ENCODE peak calls at places on chromosomes 13 and 19, in six cellular contexts. T is CD4-positive, alpha-beta memory T cell; J is effector memory CD4-positive, alpha-beta T cell; G is CD8-positive, alpha-beta memory T cell; K is brain microvascular endothelial cell; C is OCI-LY7. Z is an unnamed sample.

GRCh38 chr19:42153606-42154405 is 21.6 kb upstream of the POU2F2 start:
- DNase-seq in T (no peak), C (no peak), K (no peak), G (no peak), J (no peak), Z (no peak)

GRCh38 chr13:112244061-112244460 is 132.1 kb upstream of the SPACA7 start:
- DNase-seq in K (no peak), J (no peak), T (no peak), G (no peak), C (no peak), Z (no peak)

GRCh38 chr13:51501592-51502205 is 48.9 kb upstream of the INTS6 start:
- DNase-seq in G (no peak), K (no peak), T (no peak), C (no peak), J (no peak), Z (no peak)

GRCh38 chr19:32208060-32208459 is 137.3 kb upstream of the ZNF507 start:
- DNase-seq in K (no peak), G (no peak), T (no peak), C (no peak), J (no peak), Z (no peak)

GRCh38 chr19:295687-296370 is 4.6 kb upstream of the PLPP2 start:
- DNase-seq in J (no peak), T (no peak), G (no peak), C (no peak), K (no peak), Z (no peak)

GRCh38 chr19:13347351-13347750 is 158.9 kb downstream of the CACNA1A start:
- DNase-seq in G (no peak), C (no peak), T (no peak), K (no peak), J (no peak), Z (no peak)

GRCh38 chr13:95087746-95088305 is 213.4 kb downstream of the ABCC4 start:
- DNase-seq in J (no peak), G (no peak), T (no peak), K (peak; percentile 43), C (no peak), Z (no peak)

GRCh38 chr19:11237321-11237720 is 2.1 kb upstream of the ANGPTL8 start:
- DNase-seq in K (no peak), C (no peak), J (no peak), G (no peak), T (no peak), Z (no peak)

GRCh38 chr19:4976412-4977298 is 7.7 kb downstream of the KDM4B start:
- DNase-seq in T (no peak), G (no peak), C (no peak), J (no peak), K (no peak), Z (no peak)

GRCh38 chr13:22108283-22108897 is 437.5 kb downstream of the FGF9 start:
- DNase-seq in K (no peak), J (no peak), G (no peak), T (no peak), C (no peak), Z (no peak)

GRCh38 chr13:67048084-67048792 is 181.9 kb downstream of the PCDH9 start:
- DNase-seq in J (no peak), T (no peak), K (peak; percentile 93), C (peak; percentile 27), G (no peak), Z (no peak)

GRCh38 chr13:85441364-85441763 is 357.9 kb downstream of the SLITRK6 start:
- DNase-seq in T (no peak), J (no peak), G (no peak), K (no peak), C (no peak), Z (no peak)

GRCh38 chr13:24995225-24995804 is 100.6 kb upstream of the PABPC3 start:
- DNase-seq in K (peak; percentile 86), J (peak; percentile 32), G (peak; percentile 27), T (peak; percentile 63), C (peak; percentile 84), Z (peak; percentile 58)

GRCh38 chr13:90564096-90564495 is 783.4 kb upstream of the MIR17HG start:
- DNase-seq in T (no peak), G (no peak), K (no peak), C (no peak), J (no peak), Z (no peak)

GRCh38 chr19:29587518-29587986 is 18.5 kb upstream of the POP4 start:
- DNase-seq in T (peak; percentile 38), J (peak; percentile 31), C (no peak), G (peak; percentile 47), K (peak; percentile 34), Z (peak; percentile 71)

GRCh38 chr19:35715981-35716734 is 1.6 kb upstream of the KMT2B start:
- DNase-seq in J (no peak), T (peak; percentile 27), G (no peak), K (peak; percentile 9), C (no peak), Z (no peak)

GRCh38 chr13:107079423-107080099 is 511.6 kb upstream of the ARGLU1 start:
- DNase-seq in C (peak; percentile 20), J (no peak), G (no peak), K (no peak), T (no peak), Z (no peak)

GRCh38 chr13:109687559-109688448 is 98.6 kb downstream of the IRS2 start:
- DNase-seq in T (no peak), K (no peak), G (no peak), C (no peak), J (no peak), Z (no peak)

GRCh38 chr13:100297413-100297812 is 208.5 kb downstream of the PCCA start:
- DNase-seq in J (no peak), K (no peak), T (no peak), C (no peak), G (no peak), Z (no peak)

GRCh38 chr13:110310541-110311491 is 3.7 kb downstream of the COL4A2 start:
- DNase-seq in K (no peak), T (no peak), G (no peak), J (no peak), C (no peak), Z (no peak)

GRCh38 chr13:87827479-87827878 is 156.3 kb downstream of the SLITRK5 start:
- DNase-seq in J (no peak), K (no peak), T (no peak), G (no peak), C (no peak), Z (no peak)

GRCh38 chr13:68369739-68370138 is 1139.6 kb upstream of the PCDH9 start:
- DNase-seq in J (no peak), K (peak; percentile 0), G (no peak), T (no peak), C (no peak), Z (no peak)

GRCh38 chr19:48308695-48309586 is 16.4 kb upstream of the EMP3 start:
- DNase-seq in T (no peak), G (no peak), C (peak; percentile 33), J (no peak), K (no peak), Z (no peak)

GRCh38 chr19:11017275-11018035 is 56.6 kb downstream of the SMARCA4 start:
- DNase-seq in T (no peak), K (no peak), C (no peak), J (no peak), G (no peak), Z (no peak)

GRCh38 chr19:58409010-58409790 is 751 bp downstream of the ZNF584 start:
- DNase-seq in G (no peak), T (no peak), K (no peak), C (no peak), J (no peak), Z (no peak)

DNA sequence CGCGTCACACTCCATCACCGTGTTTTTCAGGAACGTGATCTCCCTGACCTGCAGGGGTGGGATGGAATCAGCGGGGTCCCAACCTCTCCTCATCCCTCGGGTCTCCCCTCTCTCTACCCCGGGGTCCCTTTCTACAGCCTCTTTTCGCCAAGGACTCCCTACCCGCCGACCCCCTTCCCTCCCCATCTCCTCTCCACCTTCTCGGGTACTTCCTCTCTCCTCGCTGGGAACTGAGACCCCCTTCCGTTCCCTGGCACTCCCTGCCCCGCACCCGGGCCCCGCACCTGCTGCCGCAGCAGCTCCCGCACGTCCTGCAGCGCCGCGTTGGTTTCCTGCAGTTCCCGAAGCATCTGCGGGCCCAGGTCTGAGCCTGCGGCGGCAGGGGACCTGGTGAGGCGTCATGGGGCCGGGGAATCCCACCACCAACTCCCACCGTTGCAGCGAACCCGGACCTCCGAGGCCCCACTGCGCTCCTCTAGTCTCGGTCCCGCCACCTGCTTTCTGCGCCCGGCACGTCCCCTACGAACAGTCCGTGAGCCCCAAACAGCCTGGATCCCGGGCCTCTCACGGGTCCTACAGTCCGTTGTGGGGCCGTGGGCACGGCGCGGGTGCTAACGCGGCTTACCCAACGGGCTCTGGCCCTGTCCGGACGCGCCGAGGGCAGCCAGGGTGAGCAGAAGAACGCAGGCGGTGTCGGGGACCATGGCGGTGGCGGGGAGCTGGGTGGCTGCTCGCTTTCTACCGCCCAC is at the start of gene COMP:
- DNase-seq in G (no peak), T (no peak), K (no peak), C (no peak), J (no peak), Z (no peak)
- H3K4me3 ChIP-seq in G (no peak within 1 kb of the TSS), T (no peak within 1 kb of the TSS), K (no peak within 1 kb of the TSS), C (no peak within 1 kb of the TSS), J (peak within 1 kb of the TSS; percentile 29), Z (no peak within 1 kb of the TSS)

DNA sequence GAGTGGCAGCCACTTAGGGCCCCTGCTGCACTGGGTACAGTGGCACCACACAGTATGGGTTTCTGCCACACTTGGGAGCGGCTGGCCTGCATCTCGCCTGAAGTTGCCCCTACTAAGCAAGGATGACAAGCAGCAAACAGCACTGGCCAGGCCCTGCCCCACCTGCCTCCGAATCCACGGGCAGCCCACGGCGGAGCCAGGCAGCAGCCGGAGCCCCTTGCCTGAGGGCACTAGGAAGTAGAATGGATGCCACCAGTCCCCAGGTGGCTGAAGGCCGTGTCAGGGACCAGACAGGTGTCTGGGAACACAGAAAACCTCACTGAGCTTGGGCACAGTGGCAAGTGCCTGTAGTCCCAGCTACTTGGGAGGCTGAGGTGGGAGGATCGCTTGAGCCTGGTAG is 19.4 kb downstream of the MLLT1 start:
- DNase-seq in C (no peak), K (no peak), T (no peak), G (no peak), J (no peak), Z (no peak)
- H3K27ac ChIP-seq in C (no peak overlapping the region), K (no peak overlapping the region), T (no peak overlapping the region), G (no peak overlapping the region), J (no peak overlapping the region), Z (no peak overlapping the region)

GRCh38 chr19:14979136-14979497 is 547 bp downstream of the SLC1A6 start:
- DNase-seq in J (no peak), C (no peak), T (no peak), K (no peak), G (no peak), Z (no peak)
- H3K4me3 ChIP-seq in J (no peak overlapping the region), C (no peak overlapping the region), T (no peak overlapping the region), K (no peak overlapping the region), G (no peak overlapping the region), Z (no peak overlapping the region)

GRCh38 chr19:49570138-49570856 is 10.1 kb downstream of the NOSIP start:
- DNase-seq in J (peak; percentile 64), C (peak; percentile 92), G (peak; percentile 61), T (peak; percentile 82), K (peak; percentile 75), Z (peak; percentile 76)

GRCh38 chr19:49574206-49574755 is 6.1 kb downstream of the NOSIP start:
- DNase-seq in G (no peak), J (no peak), K (no peak), C (no peak), T (no peak), Z (no peak)

GRCh38 chr19:49573451-49573850 is 6.9 kb downstream of the NOSIP start:
- DNase-seq in K (no peak), C (no peak), G (no peak), J (no peak), T (no peak), Z (no peak)

GRCh38 chr19:49573009-49573408 is 7.3 kb downstream of the NOSIP start:
- DNase-seq in T (no peak), G (no peak), J (no peak), K (no peak), C (no peak), Z (no peak)

GRCh38 chr19:49570997-49571676 is 9.2 kb downstream of the NOSIP start:
- DNase-seq in J (no peak), T (no peak), G (no peak), C (peak; percentile 42), K (no peak), Z (peak; percentile 35)
- H3K27ac ChIP-seq in J (no peak overlapping the region), T (no peak overlapping the region), G (no peak overlapping the region), C (peak overlapping the region; percentile 45), K (no peak overlapping the region), Z (no peak overlapping the region)

Z was measured in CD8-positive, alpha-beta T cell.